ENCODE peak calls at places on chromosomes 6 and 20, in six cellular contexts. E, H, G, C, A and F are unnamed samples.

GRCh38 chr6:129866256-129866655 is 5.1 kb upstream of the TMEM244 start:
- DNase-seq in E (no peak), A (no peak), G (no peak), C (no peak), H (no peak), F (no peak)

GRCh38 chr6:112770341-112770740 is 423.2 kb downstream of the RFPL4B start:
- DNase-seq in H (no peak), A (no peak), G (no peak), E (no peak), C (no peak), F (no peak)

GRCh38 chr20:45863543-45864470 is 6.4 kb downstream of the ZSWIM3 start:
- DNase-seq in A (no peak), G (no peak), H (no peak), C (no peak), E (no peak), F (no peak)

GRCh38 chr20:59158673-59159072 is 4.9 kb upstream of the ZNF831 start:
- DNase-seq in G (no peak), E (no peak), A (no peak), C (no peak), H (no peak), F (no peak)

GRCh38 chr20:24131684-24132083 is 143.1 kb upstream of the GGTLC1 start:
- DNase-seq in A (no peak), C (no peak), H (no peak), E (no peak), G (no peak), F (no peak)

GRCh38 chr6:148973809-148974208 is 227.0 kb downstream of the UST start:
- DNase-seq in H (no peak), C (no peak), A (no peak), G (no peak), E (peak), F (no peak)

GRCh38 chr6:28383235-28384142 is 16.1 kb downstream of the ZSCAN12 start:
- DNase-seq in G (peak), E (peak), A (peak), C (peak), H (peak), F (peak)

GRCh38 chr20:62899633-62900051 is 26.7 kb downstream of the DIDO1 start:
- DNase-seq in A (peak), E (no peak), G (no peak), C (no peak), H (no peak), F (no peak)

GRCh38 chr6:12150812-12151432 is 138.8 kb downstream of the HIVEP1 start:
- DNase-seq in H (no peak), G (no peak), A (peak), E (peak), C (peak), F (no peak)

GRCh38 chr6:54009052-54009654 is 102.1 kb upstream of the MLIP start:
- DNase-seq in A (no peak), H (no peak), G (no peak), E (no peak), C (no peak), F (no peak)

GRCh38 chr20:11248691-11249178 is 574.9 kb upstream of the JAG1 start:
- DNase-seq in H (no peak), C (no peak), E (no peak), G (no peak), A (no peak), F (no peak)

GRCh38 chr20:38269715-38270114 is 9.2 kb upstream of the KIAA1755 start:
- DNase-seq in E (no peak), G (no peak), C (peak), H (no peak), A (no peak), F (no peak)

GRCh38 chr20:3158968-3159431 is 665 bp downstream of the FASTKD5 start:
- DNase-seq in C (no peak), E (no peak), A (no peak), H (no peak), G (no peak), F (no peak)

GRCh38 chr6:131281471-131282270 is 146.4 kb downstream of the AKAP7 start:
- DNase-seq in G (no peak), E (no peak), H (no peak), C (peak), A (peak), F (no peak)

GRCh38 chr6:1930356-1930755 is 315.0 kb downstream of the GMDS start:
- DNase-seq in A (no peak), H (no peak), E (no peak), G (no peak), C (no peak), F (no peak)

GRCh38 chr20:23078994-23079364 is 7.1 kb downstream of the CD93 start:
- DNase-seq in C (no peak), E (no peak), G (no peak), H (no peak), A (no peak), F (no peak)

GRCh38 chr6:41781302-41781711 is 725 bp downstream of the PRICKLE4 start:
- DNase-seq in E (no peak), A (peak), H (no peak), G (peak), C (no peak), F (peak)

GRCh38 chr6:169200931-169201514 is 52.6 kb downstream of the THBS2 start:
- DNase-seq in H (peak), C (no peak), E (no peak), G (no peak), A (no peak), F (no peak)

GRCh38 chr20:32980131-32980941 is 23.9 kb downstream of the SUN5 start:
- DNase-seq in H (no peak), C (no peak), E (no peak), A (no peak), G (no peak), F (no peak)

GRCh38 chr6:167906899-167907298 is 80.2 kb downstream of the AFDN start:
- DNase-seq in G (peak), A (peak), E (no peak), H (no peak), C (peak), F (peak)

GRCh38 chr6:3326981-3327380 is 68.2 kb downstream of the PSMG4 start:
- DNase-seq in H (no peak), G (peak), E (no peak), A (no peak), C (no peak), F (no peak)

GRCh38 chr20:38152175-38153010 is 12.7 kb downstream of the TGM2 start:
- DNase-seq in G (peak), C (peak), E (no peak), H (peak), A (peak), F (peak)

GRCh38 chr6:7991992-7992815 is 72.0 kb downstream of the BLOC1S5 start:
- DNase-seq in C (no peak), E (peak), A (no peak), H (no peak), G (no peak), F (no peak)

GRCh38 chr20:54624701-54625472 is 149.5 kb downstream of the DOK5 start:
- DNase-seq in G (no peak), H (no peak), C (no peak), A (no peak), E (no peak), F (peak)

GRCh38 chr6:143264291-143264834 is 186.1 kb downstream of the ADAT2 start:
- DNase-seq in G (no peak), E (no peak), C (no peak), H (no peak), A (no peak), F (no peak)

GRCh38 chr20:6061544-6061943 is 7.7 kb upstream of the LRRN4 start:
- DNase-seq in E (no peak), A (no peak), C (no peak), H (no peak), G (no peak), F (no peak)

GRCh38 chr6:125363010-125363359 is 61.2 kb upstream of the HDDC2 start:
- DNase-seq in H (no peak), E (no peak), C (no peak), A (no peak), G (no peak), F (peak)

GRCh38 chr6:23176883-23177282 is 607.5 kb downstream of the HDGFL1 start:
- DNase-seq in E (no peak), A (no peak), H (no peak), C (no peak), G (no peak), F (no peak)

GRCh38 chr6:82766476-82766875 is 299.2 kb downstream of the UBE3D start:
- DNase-seq in C (no peak), H (no peak), E (no peak), A (no peak), G (no peak), F (no peak)

GRCh38 chr20:17731233-17731632 is 31.5 kb downstream of the BANF2 start:
- DNase-seq in E (no peak), G (no peak), A (no peak), H (no peak), C (peak), F (no peak)

GRCh38 chr6:74891358-74891811 is 314.5 kb downstream of the COL12A1 start:
- DNase-seq in A (no peak), E (no peak), H (no peak), G (no peak), C (no peak), F (peak)

GRCh38 chr20:48384147-48384818 is 443.5 kb downstream of the PREX1 start:
- DNase-seq in C (no peak), A (no peak), E (peak), G (no peak), H (no peak), F (no peak)

GRCh38 chr6:25665455-25665854 is 13.4 kb downstream of the SCGN start:
- DNase-seq in E (no peak), G (no peak), A (no peak), H (no peak), C (no peak), F (no peak)

GRCh38 chr6:163834226-163834970 is 419.9 kb downstream of the QKI start:
- DNase-seq in H (peak), C (no peak), E (no peak), A (no peak), G (no peak), F (no peak)

GRCh38 chr6:30810813-30811329 is 66.5 kb upstream of the IER3 start:
- DNase-seq in G (peak), A (peak), C (peak), H (no peak), E (peak), F (no peak)

GRCh38 chr6:10518461-10519216 is 2.5 kb upstream of the GCNT2 start:
- DNase-seq in H (no peak), A (peak), G (no peak), C (no peak), E (no peak), F (no peak)

GRCh38 chr6:139252018-139252390 is 39.8 kb downstream of the TXLNB start:
- DNase-seq in G (no peak), H (no peak), A (no peak), E (no peak), C (no peak), F (no peak)

GRCh38 chr20:57779401-57780003 is 69.7 kb upstream of the PMEPA1 start:
- DNase-seq in C (peak), E (no peak), A (no peak), H (no peak), G (no peak), F (no peak)

DNA sequence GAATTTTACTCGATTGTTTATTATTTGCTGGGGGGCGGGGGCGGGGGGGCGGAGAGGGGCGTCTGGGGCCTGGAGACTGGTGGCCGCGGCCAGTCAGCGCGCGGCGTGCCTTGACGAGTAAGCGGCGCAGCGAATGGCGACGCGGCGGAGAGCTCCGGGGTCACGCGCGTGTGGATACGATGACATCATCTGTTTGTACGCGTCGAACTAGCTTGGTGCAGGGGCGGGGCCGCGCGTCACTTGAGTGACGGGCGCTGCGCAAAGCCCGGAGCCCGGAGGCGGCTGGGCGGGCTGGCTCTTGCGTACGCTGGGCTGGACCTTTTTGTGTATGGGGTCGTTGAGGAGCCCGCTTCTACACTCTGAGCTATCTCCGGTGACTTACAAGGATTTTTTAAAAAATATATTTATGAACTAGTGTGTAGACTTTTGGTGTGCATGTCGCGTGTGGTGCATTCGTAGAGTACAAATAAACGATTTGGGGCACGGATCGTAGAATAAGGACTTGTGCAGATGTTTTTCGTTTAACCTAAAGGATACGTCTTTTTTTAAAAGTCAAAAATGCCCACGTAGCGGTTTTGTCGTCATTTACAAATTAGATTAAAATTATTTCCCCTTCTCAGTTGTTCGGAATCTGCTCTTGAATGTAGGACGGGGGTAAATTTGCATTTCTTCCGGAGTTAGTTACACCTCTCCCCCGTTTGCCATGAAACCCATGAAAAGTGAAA is 2.2 kb upstream of the FOXO3 start:
- DNase-seq in A (peak), E (peak), G (peak), C (peak), H (peak), F (peak)
- TF ChIP-seq POLR2A in A (no peak), E (no peak), G (no peak), C (no peak), H (peak), F (peak)

GRCh38 chr6:89479902-89480301 is 47.0 kb downstream of the ANKRD6 start:
- DNase-seq in H (no peak), G (no peak), A (no peak), E (no peak), C (no peak), F (no peak)

GRCh38 chr6:89475634-89476033 is 42.7 kb downstream of the ANKRD6 start:
- DNase-seq in E (no peak), C (no peak), G (no peak), A (no peak), H (no peak), F (no peak)

GRCh38 chr6:89471287-89471867 is 38.4 kb downstream of the ANKRD6 start:
- DNase-seq in H (no peak), A (no peak), E (no peak), C (no peak), G (no peak), F (no peak)

DNA sequence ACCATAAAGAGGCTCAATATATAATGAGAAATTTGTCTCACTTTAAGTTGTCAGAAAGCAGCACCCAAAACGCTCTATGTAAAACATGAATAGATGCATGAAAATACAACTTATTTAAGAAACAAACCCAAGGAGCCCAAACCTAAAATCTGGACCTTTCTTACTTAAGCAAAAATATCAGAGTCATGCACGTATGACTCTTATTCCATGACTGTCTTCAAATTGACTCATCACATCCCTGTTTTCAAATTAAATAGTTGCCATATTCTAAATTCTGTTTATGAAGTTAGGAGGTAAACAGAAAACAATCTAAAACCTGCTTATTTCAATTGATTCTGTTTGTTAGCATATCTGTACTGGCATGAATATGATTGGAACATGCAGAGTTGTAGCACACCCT is 42.2 kb downstream of the ANKRD6 start:
- DNase-seq in C (no peak), H (no peak), G (no peak), A (no peak), E (no peak), F (no peak)
- H3K4me3 ChIP-seq in C (no peak), H (no peak), G (no peak), A (no peak), E (no peak), F (no peak)

DNA sequence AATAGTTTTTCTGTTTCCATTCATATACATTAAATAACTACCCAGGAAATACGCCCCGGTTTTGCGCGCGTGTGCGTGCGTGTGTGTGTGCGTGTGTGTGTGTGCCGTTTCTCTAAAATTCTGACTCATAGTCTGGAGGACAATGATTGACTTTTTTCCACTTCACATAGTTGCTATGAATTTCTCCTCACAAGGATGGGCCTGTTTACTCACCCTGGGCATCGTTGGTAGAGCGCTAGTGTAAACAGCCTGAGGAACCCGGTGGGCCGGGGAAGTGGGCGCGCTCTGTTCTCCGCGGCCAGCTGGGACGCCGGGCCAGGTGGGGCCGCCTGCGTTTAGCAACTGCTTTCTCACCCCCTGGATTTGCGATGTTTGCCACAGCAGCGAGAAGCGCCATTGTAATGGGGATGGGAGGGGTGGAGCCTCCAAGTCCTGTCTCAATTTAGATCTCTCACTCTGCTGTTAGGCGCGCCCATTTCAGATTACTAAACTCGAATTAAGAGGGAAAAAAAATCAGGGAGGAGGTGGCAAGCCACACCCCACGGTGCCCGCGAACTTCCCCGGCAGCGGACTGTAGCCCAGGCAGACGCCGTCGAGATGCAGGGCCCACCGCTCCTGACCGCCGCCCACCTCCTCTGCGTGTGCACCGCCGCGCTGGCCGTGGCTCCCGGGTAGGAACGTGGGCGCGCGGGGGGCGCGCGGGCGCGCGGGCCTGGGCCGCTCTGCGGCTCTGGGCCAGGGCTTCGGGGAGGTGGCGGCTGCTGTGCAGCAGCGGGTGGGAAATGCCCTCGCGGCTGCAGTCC is at the start of gene CD109:
- DNase-seq in E (peak), C (no peak), G (no peak), A (peak), H (no peak), F (peak)
- TF ChIP-seq POLR2A in E (no peak), C (no peak), G (no peak), A (peak), H (no peak), F (no peak)

DNA sequence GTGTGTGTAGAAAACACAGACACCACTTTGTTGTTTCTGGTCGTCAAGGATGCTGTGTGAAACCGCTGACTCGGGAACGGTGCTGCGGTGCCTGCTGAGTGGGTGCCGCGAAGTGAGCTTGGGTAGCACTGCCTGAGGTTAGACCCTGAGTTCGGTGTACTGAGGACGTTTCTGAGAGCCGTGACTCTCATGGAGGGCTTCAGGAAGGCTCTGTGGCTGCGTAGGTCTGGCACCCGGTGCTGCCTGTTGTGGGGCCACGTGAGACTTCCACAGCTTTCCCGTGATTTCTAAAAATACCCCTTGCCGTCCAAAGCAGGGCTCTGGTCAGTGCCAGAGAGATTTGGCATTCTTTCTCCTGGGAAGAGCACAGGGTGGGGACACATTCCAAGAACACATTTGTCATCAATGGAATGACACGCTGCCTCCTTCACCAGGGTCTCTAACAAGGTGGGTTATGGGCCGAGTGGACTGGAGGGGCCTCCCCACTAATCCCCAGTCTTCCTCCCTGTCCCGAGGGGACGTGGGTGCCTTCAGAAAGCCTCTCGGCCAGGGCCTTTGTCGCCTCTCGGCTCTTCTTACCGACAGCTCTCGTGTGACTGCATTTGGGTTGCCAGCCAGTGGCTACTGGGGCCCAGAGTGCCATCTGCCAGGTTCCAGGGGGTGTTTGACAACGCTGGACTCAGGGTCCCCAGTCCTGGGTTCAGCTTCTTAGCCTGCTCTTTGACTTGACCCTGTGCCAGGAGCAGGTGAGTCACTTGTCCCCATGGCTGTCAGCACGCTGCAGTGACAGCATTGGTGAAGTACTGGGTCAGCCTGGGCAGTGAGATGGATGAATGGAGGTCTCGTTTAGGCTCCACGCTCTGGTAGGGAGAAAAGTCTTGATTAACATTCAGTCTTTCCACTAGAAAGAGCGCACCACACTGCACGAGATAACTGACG is 62.2 kb downstream of the SYNJ2 start:
- DNase-seq in E (no peak), H (no peak), A (peak), G (peak), C (peak), F (peak)
- H3K4me3 ChIP-seq in E (no peak), H (no peak), A (no peak), G (no peak), C (no peak), F (peak)